ENCODE peak calls at places on chromosomes 2 and 18, in six cellular contexts. One of them, this sample, is unnamed.

GRCh38 chr18:50061876-50062517 is 132.9 kb downstream of the MYO5B start:
- DNase-seq in GM23338: no peak
- DNase-seq in neural progenitor cell: no peak
- DNase-seq in MM.1S: no peak
- DNase-seq in HCT116: no peak
- DNase-seq in PC-3: no peak
- DNase-seq in this sample: no peak

GRCh38 chr2:1081411-1082225 is 131.0 kb downstream of the SNTG2 start:
- DNase-seq in GM23338: no peak
- DNase-seq in neural progenitor cell: no peak
- DNase-seq in MM.1S: no peak
- DNase-seq in HCT116: no peak
- DNase-seq in PC-3: no peak
- DNase-seq in this sample: no peak

GRCh38 chr2:218259099-218259921 is 1.5 kb upstream of the GPBAR1 start:
- DNase-seq in GM23338: peak; percentile 24
- DNase-seq in neural progenitor cell: no peak
- DNase-seq in MM.1S: no peak
- DNase-seq in HCT116: no peak
- DNase-seq in PC-3: no peak
- DNase-seq in this sample: peak; percentile 79

GRCh38 chr2:118492335-118492734 is 355.1 kb downstream of the EN1 start:
- DNase-seq in GM23338: peak; percentile 68
- DNase-seq in neural progenitor cell: no peak
- DNase-seq in MM.1S: peak; percentile 48
- DNase-seq in HCT116: peak; percentile 24
- DNase-seq in PC-3: peak; percentile 77
- DNase-seq in this sample: peak; percentile 18

GRCh38 chr18:48409591-48410094 is 460 bp upstream of the ZBTB7C start:
- DNase-seq in GM23338: peak; percentile 49
- DNase-seq in neural progenitor cell: no peak
- DNase-seq in MM.1S: no peak
- DNase-seq in HCT116: no peak
- DNase-seq in PC-3: no peak
- DNase-seq in this sample: peak; percentile 40

GRCh38 chr2:69683170-69683971 is 39.8 kb upstream of the AAK1 start:
- DNase-seq in GM23338: no peak
- DNase-seq in neural progenitor cell: no peak
- DNase-seq in MM.1S: no peak
- DNase-seq in HCT116: no peak
- DNase-seq in PC-3: peak; percentile 83
- DNase-seq in this sample: peak; percentile 29

GRCh38 chr2:185318271-185318724 is 420.3 kb upstream of the FSIP2 start:
- DNase-seq in GM23338: peak; percentile 9
- DNase-seq in neural progenitor cell: no peak
- DNase-seq in MM.1S: no peak
- DNase-seq in HCT116: no peak
- DNase-seq in PC-3: no peak
- DNase-seq in this sample: peak; percentile 53

GRCh38 chr2:235026137-235026536 is 74.3 kb downstream of the SH3BP4 start:
- DNase-seq in GM23338: no peak
- DNase-seq in neural progenitor cell: no peak
- DNase-seq in MM.1S: no peak
- DNase-seq in HCT116: peak; percentile 71
- DNase-seq in PC-3: peak; percentile 95
- DNase-seq in this sample: peak; percentile 38

GRCh38 chr2:120104002-120104467 is 91.2 kb downstream of the EPB41L5 start:
- DNase-seq in GM23338: no peak
- DNase-seq in neural progenitor cell: no peak
- DNase-seq in MM.1S: no peak
- DNase-seq in HCT116: no peak
- DNase-seq in PC-3: peak; percentile 95
- DNase-seq in this sample: no peak

GRCh38 chr2:32715981-32716380 is 88.1 kb downstream of the TTC27 start:
- DNase-seq in GM23338: no peak
- DNase-seq in neural progenitor cell: no peak
- DNase-seq in MM.1S: no peak
- DNase-seq in HCT116: no peak
- DNase-seq in PC-3: no peak
- DNase-seq in this sample: no peak

GRCh38 chr2:223887127-223887526 is 49.7 kb upstream of the AP1S3 start:
- DNase-seq in GM23338: no peak
- DNase-seq in neural progenitor cell: no peak
- DNase-seq in MM.1S: no peak
- DNase-seq in HCT116: no peak
- DNase-seq in PC-3: no peak
- DNase-seq in this sample: no peak

GRCh38 chr2:169069341-169069740 is at the start of gene DHRS9:
- DNase-seq in GM23338: no peak
- DNase-seq in neural progenitor cell: no peak
- DNase-seq in MM.1S: no peak
- DNase-seq in HCT116: peak; percentile 79
- DNase-seq in PC-3: peak; percentile 97
- DNase-seq in this sample: peak; percentile 50

GRCh38 chr18:68172842-68173549 is 541.9 kb downstream of the TMX3 start:
- DNase-seq in GM23338: peak; percentile 79
- DNase-seq in neural progenitor cell: peak; percentile 59
- DNase-seq in MM.1S: no peak
- DNase-seq in HCT116: no peak
- DNase-seq in PC-3: no peak
- DNase-seq in this sample: peak; percentile 16

GRCh38 chr2:176325732-176326131 is 56.5 kb downstream of the MTX2 start:
- DNase-seq in GM23338: peak; percentile 94
- DNase-seq in neural progenitor cell: peak; percentile 23
- DNase-seq in MM.1S: no peak
- DNase-seq in HCT116: no peak
- DNase-seq in PC-3: no peak
- DNase-seq in this sample: no peak
- TF ChIP-seq EZH2phosphoT487 in GM23338: no peak
- TF ChIP-seq EZH2phosphoT487 in neural progenitor cell: no peak
- TF ChIP-seq EZH2phosphoT487 in MM.1S: no peak
- TF ChIP-seq EZH2phosphoT487 in HCT116: no peak
- TF ChIP-seq EZH2phosphoT487 in PC-3: no peak
- TF ChIP-seq EZH2phosphoT487 in this sample: no peak

GRCh38 chr2:43228782-43229659 is 2.6 kb upstream of the ZFP36L2 start:
- DNase-seq in GM23338: no peak
- DNase-seq in neural progenitor cell: no peak
- DNase-seq in MM.1S: peak; percentile 58
- DNase-seq in HCT116: no peak
- DNase-seq in PC-3: peak; percentile 13
- DNase-seq in this sample: no peak

GRCh38 chr2:43228341-43228751 is 1.9 kb upstream of the ZFP36L2 start:
- DNase-seq in GM23338: no peak
- DNase-seq in neural progenitor cell: no peak
- DNase-seq in MM.1S: peak; percentile 35
- DNase-seq in HCT116: no peak
- DNase-seq in PC-3: no peak
- DNase-seq in this sample: no peak

GRCh38 chr2:43230981-43231827 is 4.8 kb upstream of the ZFP36L2 start:
- DNase-seq in GM23338: no peak
- DNase-seq in neural progenitor cell: no peak
- DNase-seq in MM.1S: no peak
- DNase-seq in HCT116: no peak
- DNase-seq in PC-3: no peak
- DNase-seq in this sample: no peak

GRCh38 chr2:43227830-43228280 is 1.4 kb upstream of the ZFP36L2 start:
- DNase-seq in GM23338: no peak
- DNase-seq in neural progenitor cell: no peak
- DNase-seq in MM.1S: peak; percentile 8
- DNase-seq in HCT116: no peak
- DNase-seq in PC-3: peak; percentile 69
- DNase-seq in this sample: no peak

DNA sequence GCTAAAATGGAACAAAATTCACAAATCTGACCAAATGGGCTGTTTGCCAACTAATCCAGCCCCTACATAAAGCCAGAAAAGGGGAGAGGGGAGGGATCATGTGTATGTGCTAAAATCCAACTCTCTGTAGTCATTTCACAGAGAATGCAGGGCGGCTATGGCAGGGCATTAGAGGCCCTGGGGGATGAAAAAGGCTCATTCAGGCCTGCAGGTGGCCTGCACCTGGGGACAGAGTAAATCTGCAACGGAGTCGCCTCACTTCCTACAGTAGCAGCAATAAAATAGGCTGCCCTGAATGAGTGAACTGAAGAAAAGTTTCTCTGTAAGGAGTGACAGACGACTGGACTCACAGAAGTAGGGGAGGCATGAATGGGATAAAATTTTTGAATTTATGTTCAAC is 4.1 kb upstream of the ZFP36L2 start:
- DNase-seq in GM23338: peak; percentile 66
- DNase-seq in neural progenitor cell: peak; percentile 36
- DNase-seq in MM.1S: no peak
- DNase-seq in HCT116: no peak
- DNase-seq in PC-3: no peak
- DNase-seq in this sample: no peak
- TF ChIP-seq CTCF in GM23338: peak; percentile 27
- TF ChIP-seq CTCF in neural progenitor cell: no peak
- TF ChIP-seq CTCF in MM.1S: no peak
- TF ChIP-seq CTCF in HCT116: no peak
- TF ChIP-seq CTCF in PC-3: no peak
- TF ChIP-seq CTCF in this sample: peak; percentile 22

GRCh38 chr2:63049291-63050185 is 1.1 kb upstream of the OTX1 start:
- DNase-seq in GM23338: peak; percentile 78
- DNase-seq in neural progenitor cell: peak; percentile 86
- DNase-seq in MM.1S: no peak
- DNase-seq in HCT116: no peak
- DNase-seq in PC-3: peak; percentile 7
- DNase-seq in this sample: peak; percentile 15
- TF ChIP-seq EZH2 in GM23338: peak; percentile 86
- TF ChIP-seq EZH2 in neural progenitor cell: peak; percentile 51
- TF ChIP-seq EZH2 in MM.1S: no peak
- TF ChIP-seq EZH2 in HCT116: no peak
- TF ChIP-seq EZH2 in PC-3: no peak
- TF ChIP-seq EZH2 in this sample: peak; percentile 71

GRCh38 chr2:10757814-10758286 is 36.4 kb downstream of the ATP6V1C2 start:
- DNase-seq in GM23338: no peak
- DNase-seq in neural progenitor cell: no peak
- DNase-seq in MM.1S: no peak
- DNase-seq in HCT116: no peak
- DNase-seq in PC-3: no peak
- DNase-seq in this sample: no peak
- TF ChIP-seq EZH2phosphoT487 in GM23338: no peak
- TF ChIP-seq EZH2phosphoT487 in neural progenitor cell: no peak
- TF ChIP-seq EZH2phosphoT487 in MM.1S: no peak
- TF ChIP-seq EZH2phosphoT487 in HCT116: no peak
- TF ChIP-seq EZH2phosphoT487 in PC-3: no peak
- TF ChIP-seq EZH2phosphoT487 in this sample: no peak

GRCh38 chr18:9096013-9096383 is 6.5 kb upstream of the NDUFV2 start:
- DNase-seq in GM23338: no peak
- DNase-seq in neural progenitor cell: no peak
- DNase-seq in MM.1S: no peak
- DNase-seq in HCT116: no peak
- DNase-seq in PC-3: no peak
- DNase-seq in this sample: no peak
- TF ChIP-seq CTCF in GM23338: no peak
- TF ChIP-seq CTCF in neural progenitor cell: no peak
- TF ChIP-seq CTCF in MM.1S: no peak
- TF ChIP-seq CTCF in HCT116: no peak
- TF ChIP-seq CTCF in PC-3: no peak
- TF ChIP-seq CTCF in this sample: no peak

GRCh38 chr2:46125798-46126197 is 171.4 kb upstream of the EPAS1 start:
- DNase-seq in GM23338: no peak
- DNase-seq in neural progenitor cell: no peak
- DNase-seq in MM.1S: no peak
- DNase-seq in HCT116: no peak
- DNase-seq in PC-3: no peak
- DNase-seq in this sample: no peak

GRCh38 chr2:46119453-46119852 is 177.8 kb upstream of the EPAS1 start:
- DNase-seq in GM23338: no peak
- DNase-seq in neural progenitor cell: no peak
- DNase-seq in MM.1S: no peak
- DNase-seq in HCT116: no peak
- DNase-seq in PC-3: no peak
- DNase-seq in this sample: no peak

GRCh38 chr2:46122318-46122970 is 174.8 kb upstream of the EPAS1 start:
- DNase-seq in GM23338: no peak
- DNase-seq in neural progenitor cell: no peak
- DNase-seq in MM.1S: no peak
- DNase-seq in HCT116: no peak
- DNase-seq in PC-3: no peak
- DNase-seq in this sample: no peak

GRCh38 chr2:46120792-46121565 is 176.2 kb upstream of the EPAS1 start:
- DNase-seq in GM23338: no peak
- DNase-seq in neural progenitor cell: no peak
- DNase-seq in MM.1S: no peak
- DNase-seq in HCT116: no peak
- DNase-seq in PC-3: no peak
- DNase-seq in this sample: peak; percentile 17

GRCh38 chr2:46122971-46123365 is 174.2 kb upstream of the EPAS1 start:
- DNase-seq in GM23338: no peak
- DNase-seq in neural progenitor cell: no peak
- DNase-seq in MM.1S: no peak
- DNase-seq in HCT116: no peak
- DNase-seq in PC-3: no peak
- DNase-seq in this sample: no peak
- TF ChIP-seq EZH2 in GM23338: no peak
- TF ChIP-seq EZH2 in neural progenitor cell: no peak
- TF ChIP-seq EZH2 in MM.1S: no peak
- TF ChIP-seq EZH2 in HCT116: no peak
- TF ChIP-seq EZH2 in PC-3: no peak
- TF ChIP-seq EZH2 in this sample: no peak

This sample was measured in hepatocyte.